ENCODE peak calls at places on chromosomes 13 and 19, in five cellular contexts. V, T, W, O and U are unnamed samples.

GRCh38 chr19:37654833-37655688 is at the start of gene ZFP30:
- DNase-seq in V (peak), T (peak), W (peak), O (peak), U (peak)

GRCh38 chr19:1105217-1105872 is 1.6 kb downstream of the GPX4 start:
- DNase-seq in V (no peak), T (no peak), W (no peak), O (no peak), U (no peak)

GRCh38 chr13:101053289-101053688 is 363.0 kb downstream of the NALCN start:
- DNase-seq in V (no peak), T (no peak), W (no peak), O (no peak), U (no peak)

GRCh38 chr13:112532837-112533745 is 54.9 kb downstream of the TUBGCP3 start:
- DNase-seq in V (no peak), T (peak), W (no peak), O (no peak), U (no peak)

GRCh38 chr13:48769107-48769704 is 115.5 kb downstream of the CYSLTR2 start:
- DNase-seq in V (peak), T (peak), W (peak), O (peak), U (peak)

GRCh38 chr13:72726721-72727416 is 560 bp downstream of the MZT1 start:
- DNase-seq in V (no peak), T (peak), W (peak), O (peak), U (peak)

GRCh38 chr13:39374741-39375189 is 228.2 kb downstream of the LHFPL6 start:
- DNase-seq in V (no peak), T (no peak), W (peak), O (no peak), U (no peak)

GRCh38 chr13:35953537-35954206 is 177.5 kb downstream of the DCLK1 start:
- DNase-seq in V (peak), T (peak), W (peak), O (peak), U (no peak)

GRCh38 chr13:50130686-50131051 is 115.4 kb downstream of the KCNRG start:
- DNase-seq in V (no peak), T (peak), W (no peak), O (peak), U (peak)

GRCh38 chr13:113186061-113186900 is 22.2 kb downstream of the PCID2 start:
- DNase-seq in V (no peak), T (no peak), W (peak), O (no peak), U (no peak)

GRCh38 chr19:16216744-16217670 is 19.3 kb downstream of the AP1M1 start:
- DNase-seq in V (no peak), T (peak), W (no peak), O (no peak), U (peak)

GRCh38 chr13:29546662-29547061 is 48.8 kb downstream of the SLC7A1 start:
- DNase-seq in V (no peak), T (no peak), W (no peak), O (no peak), U (no peak)

GRCh38 chr13:94568443-94568842 is 27.5 kb downstream of the TGDS start:
- DNase-seq in V (no peak), T (no peak), W (no peak), O (no peak), U (no peak)

GRCh38 chr13:95579303-95579702 is 26.8 kb downstream of the CLDN10 start:
- DNase-seq in V (no peak), T (no peak), W (no peak), O (no peak), U (no peak)

GRCh38 chr19:49681830-49682229 is 4.8 kb downstream of the PRMT1 start:
- DNase-seq in V (no peak), T (no peak), W (no peak), O (no peak), U (no peak)

GRCh38 chr19:42150353-42150752 is 18.1 kb upstream of the POU2F2 start:
- DNase-seq in V (no peak), T (peak), W (no peak), O (no peak), U (no peak)

GRCh38 chr13:63167699-63168337 is 1752.2 kb upstream of the PCDH20 start:
- DNase-seq in V (no peak), T (no peak), W (no peak), O (no peak), U (no peak)

GRCh38 chr19:5170329-5170745 is 170.3 kb downstream of the PTPRS start:
- DNase-seq in V (no peak), T (peak), W (no peak), O (no peak), U (peak)

GRCh38 chr19:15421136-15421535 is 2.3 kb upstream of the AKAP8L start:
- DNase-seq in V (no peak), T (no peak), W (no peak), O (no peak), U (no peak)

GRCh38 chr13:73782781-73783180 is 351.4 kb downstream of the KLF12 start:
- DNase-seq in V (no peak), T (peak), W (peak), O (no peak), U (no peak)

GRCh38 chr13:89925107-89925506 is 1422.4 kb upstream of the MIR17HG start:
- DNase-seq in V (no peak), T (peak), W (peak), O (peak), U (no peak)

GRCh38 chr19:19276386-19276785 is 3.3 kb upstream of the TM6SF2 start:
- DNase-seq in V (no peak), T (peak), W (peak), O (peak), U (no peak)

GRCh38 chr19:16598848-16599247 is 26.6 kb upstream of the SLC35E1 start:
- DNase-seq in V (no peak), T (peak), W (no peak), O (no peak), U (no peak)

GRCh38 chr13:91722267-91722884 is 324.0 kb downstream of the GPC5 start:
- DNase-seq in V (no peak), T (peak), W (peak), O (peak), U (no peak)
- TF ChIP-seq CTCF in V (peak), T (peak), W (peak), O (peak), U (peak)

GRCh38 chr19:28841531-28841930 is 371.4 kb downstream of the UQCRFS1 start:
- DNase-seq in V (no peak), T (no peak), W (no peak), O (no peak), U (no peak)

GRCh38 chr19:28838909-28839308 is 374.0 kb downstream of the UQCRFS1 start:
- DNase-seq in V (no peak), T (no peak), W (no peak), O (no peak), U (no peak)

GRCh38 chr19:28836366-28836765 is 376.6 kb downstream of the UQCRFS1 start:
- DNase-seq in V (no peak), T (no peak), W (no peak), O (no peak), U (no peak)

GRCh38 chr19:28840891-28841290 is 372.1 kb downstream of the UQCRFS1 start:
- DNase-seq in V (no peak), T (no peak), W (no peak), O (no peak), U (no peak)

GRCh38 chr19:28839455-28839854 is 373.5 kb downstream of the UQCRFS1 start:
- DNase-seq in V (no peak), T (no peak), W (no peak), O (no peak), U (no peak)
- H3K27ac ChIP-seq in V (no peak), T (no peak), W (no peak), O (no peak), U (no peak)

DNA sequence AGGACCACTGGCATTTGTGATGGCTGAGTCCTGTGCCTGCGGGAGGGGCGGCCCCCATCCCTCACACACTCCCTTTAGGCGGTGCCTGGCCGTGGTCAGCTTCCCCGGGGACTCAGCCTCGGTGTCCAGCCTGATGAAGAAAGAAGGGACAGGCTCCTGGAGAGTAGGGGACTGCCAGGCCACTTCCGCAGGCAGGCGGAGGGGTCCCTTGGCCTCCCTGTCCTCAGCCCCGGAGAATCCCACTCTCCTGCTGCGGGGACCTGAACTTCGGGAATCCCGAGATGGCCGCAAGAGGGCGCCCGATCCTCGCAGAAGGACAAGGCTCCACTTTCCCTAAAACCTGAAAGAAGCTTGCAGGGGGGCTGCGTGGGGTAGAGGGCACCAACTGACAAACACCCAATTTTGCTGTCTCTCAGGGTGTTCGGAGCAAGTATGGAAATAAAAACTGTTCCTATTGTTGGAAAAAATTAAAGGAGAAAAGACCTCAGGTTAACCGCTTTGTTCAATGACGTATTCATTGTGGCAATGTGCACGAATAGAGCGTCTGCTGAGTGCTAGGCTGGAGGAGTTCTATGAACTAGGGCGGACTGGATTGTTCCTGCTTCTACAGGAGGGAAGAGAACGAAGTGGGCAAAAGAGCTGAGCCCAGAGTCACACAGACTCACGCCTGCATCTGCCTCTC is 297.3 kb downstream of the ZNF536 start:
- DNase-seq in V (peak), T (peak), W (peak), O (peak), U (peak)
- TF ChIP-seq CTCF in V (peak), T (peak), W (peak), O (peak), U (peak)

DNA sequence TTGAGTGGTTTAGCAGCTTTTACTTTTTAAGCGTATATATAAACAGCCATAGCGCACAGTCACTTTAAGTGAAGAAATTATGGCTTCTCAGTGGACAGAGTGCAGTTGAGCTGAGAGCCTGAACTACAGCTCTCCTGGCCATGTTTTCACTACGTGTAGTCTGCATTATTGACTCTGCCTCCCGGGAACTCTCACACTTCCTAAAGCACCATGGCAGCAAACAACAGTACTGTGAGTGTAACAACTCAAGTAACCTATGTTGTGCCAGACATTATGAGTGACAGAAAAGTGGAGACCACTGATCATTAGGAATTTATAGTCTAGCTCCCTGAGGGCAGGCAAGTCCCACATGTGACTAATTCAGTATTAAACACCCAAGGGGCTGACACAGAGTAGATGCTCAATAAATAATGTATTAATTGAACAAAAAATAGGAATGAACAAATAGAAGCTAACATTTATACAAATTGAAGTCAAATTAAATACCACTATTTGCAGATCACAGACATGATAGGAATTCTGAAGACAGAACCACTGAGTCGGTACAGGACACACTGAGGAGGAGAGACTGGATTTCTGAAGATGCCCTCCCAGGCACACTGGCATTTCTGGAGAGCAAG is 19.7 kb downstream of the EFNB2 start:
- DNase-seq in V (no peak), T (no peak), W (no peak), O (no peak), U (no peak)
- H3K27ac ChIP-seq in V (no peak), T (no peak), W (no peak), O (peak), U (no peak)

DNA sequence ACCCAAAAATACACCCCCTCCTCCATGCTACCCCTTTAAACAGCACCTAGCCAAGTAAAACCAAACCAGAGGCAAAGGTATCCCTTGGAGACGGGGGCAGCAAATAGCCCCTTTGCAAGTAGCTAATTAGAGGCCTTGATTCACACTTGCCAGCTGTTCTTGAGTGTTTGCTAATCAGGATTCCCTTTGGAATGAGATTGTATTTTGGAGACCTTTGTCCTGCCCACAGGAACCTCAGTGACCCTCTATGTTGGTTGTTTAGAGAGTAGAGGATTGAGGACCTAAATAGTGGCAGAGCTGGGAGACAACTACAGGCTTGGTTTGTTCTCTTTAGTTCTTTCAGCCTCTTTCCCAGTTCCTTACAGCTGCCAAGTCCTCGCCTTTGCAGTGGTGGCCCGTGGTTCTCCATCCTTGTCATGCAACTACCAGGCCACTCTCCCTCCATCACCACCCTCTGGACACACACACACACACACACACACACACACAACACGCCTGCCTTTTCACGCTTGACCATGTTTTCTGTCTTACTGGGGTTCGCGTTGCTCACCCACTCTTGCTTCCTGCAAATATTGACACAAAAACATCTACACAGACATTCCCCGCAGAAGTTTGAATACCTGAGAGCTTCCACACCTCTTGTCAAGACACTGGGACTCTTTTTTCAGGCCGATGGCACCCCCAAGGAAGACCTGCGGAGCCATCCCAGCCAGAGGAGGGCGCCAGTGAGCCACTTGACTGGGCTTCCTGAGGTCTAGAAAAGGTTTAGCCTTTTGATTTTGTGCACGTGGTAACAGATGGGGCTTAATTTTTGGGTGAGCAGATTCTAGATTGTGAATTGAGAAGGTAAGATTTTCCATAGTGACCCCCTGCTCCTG is 80.0 kb upstream of the GPR183 start:
- DNase-seq in V (no peak), T (peak), W (no peak), O (no peak), U (peak)
- TF ChIP-seq CTCF in V (no peak), T (peak), W (peak), O (peak), U (peak)

GRCh38 chr13:111175372-111175771 is 60.3 kb downstream of the ARHGEF7 start:
- DNase-seq in V (no peak), T (no peak), W (no peak), O (no peak), U (no peak)
- H3K27ac ChIP-seq in V (no peak), T (no peak), W (no peak), O (no peak), U (no peak)